ENCODE peak calls at places on chromosomes 7 and 10, in six cellular contexts. W is AG09309, D is hepatocyte, T is sigmoid colon, E is cardiac fibroblast, O is IMR-90. Y is an unnamed sample.

GRCh38 chr7:64294701-64295420 is 18.9 kb upstream of the ZNF736 start:
- DNase-seq in W (no peak), D (no peak), T (no peak), E (no peak), O (no peak), Y (no peak)

GRCh38 chr10:20970708-20971107 is 73.6 kb upstream of the NEBL start:
- DNase-seq in W (no peak), D (no peak), T (no peak), E (no peak), O (no peak), Y (no peak)

GRCh38 chr10:45470098-45471012 is 96.3 kb downstream of the ALOX5 start:
- DNase-seq in W (no peak), D (peak), T (no peak), E (peak), O (peak), Y (no peak)

GRCh38 chr7:14754631-14755030 is 147.9 kb downstream of the DGKB start:
- DNase-seq in W (no peak), D (peak), T (no peak), E (peak), O (peak), Y (no peak)

GRCh38 chr10:31700222-31700621 is 228.4 kb downstream of the ARHGAP12 start:
- DNase-seq in W (no peak), D (no peak), T (no peak), E (peak), O (peak), Y (no peak)

GRCh38 chr7:158881731-158882130 is 25.4 kb downstream of the DYNC2I1 start:
- DNase-seq in W (no peak), D (no peak), T (no peak), E (no peak), O (no peak), Y (no peak)

GRCh38 chr10:118564652-118565051 is 30.8 kb downstream of the PRLHR start:
- DNase-seq in W (no peak), D (no peak), T (no peak), E (no peak), O (no peak), Y (no peak)

GRCh38 chr10:117666965-117667364 is 124.4 kb downstream of the EMX2 start:
- DNase-seq in W (no peak), D (no peak), T (no peak), E (no peak), O (no peak), Y (no peak)

GRCh38 chr7:106083717-106084116 is 28.4 kb downstream of the SYPL1 start:
- DNase-seq in W (no peak), D (no peak), T (no peak), E (no peak), O (no peak), Y (no peak)

GRCh38 chr10:23080211-23080724 is 15.1 kb upstream of the MSRB2 start:
- DNase-seq in W (no peak), D (no peak), T (no peak), E (no peak), O (no peak), Y (no peak)

GRCh38 chr10:123808286-123808685 is 83.3 kb downstream of the CPXM2 start:
- DNase-seq in W (no peak), D (no peak), T (no peak), E (no peak), O (no peak), Y (no peak)

GRCh38 chr7:80918406-80918805 is 445 bp downstream of the SEMA3C start:
- DNase-seq in W (no peak), D (peak), T (no peak), E (peak), O (no peak), Y (no peak)

GRCh38 chr7:142855756-142856564 is 1.1 kb downstream of the EPHB6 start:
- DNase-seq in W (no peak), D (no peak), T (peak), E (peak), O (no peak), Y (no peak)

GRCh38 chr7:30926323-30926722 is 14.7 kb downstream of the AQP1 start:
- DNase-seq in W (no peak), D (no peak), T (peak), E (no peak), O (no peak), Y (no peak)

GRCh38 chr7:40412323-40412722 is 277.5 kb downstream of the SUGCT start:
- DNase-seq in W (no peak), D (no peak), T (no peak), E (no peak), O (no peak), Y (no peak)

GRCh38 chr10:62327897-62328296 is 46.3 kb upstream of the ZNF365 start:
- DNase-seq in W (no peak), D (no peak), T (no peak), E (no peak), O (no peak), Y (no peak)

GRCh38 chr10:97017474-97017903 is 168.3 kb downstream of the SLIT1 start:
- DNase-seq in W (no peak), D (no peak), T (no peak), E (no peak), O (no peak), Y (no peak)

GRCh38 chr10:4567637-4568036 is 258.4 kb upstream of the AKR1E2 start:
- DNase-seq in W (no peak), D (no peak), T (no peak), E (no peak), O (no peak), Y (no peak)

GRCh38 chr7:124033093-124033806 is 383 bp upstream of the TMEM229A start:
- DNase-seq in W (no peak), D (peak), T (peak), E (peak), O (no peak), Y (no peak)

GRCh38 chr7:129779602-129780256 is 168.2 kb downstream of the NRF1 start:
- DNase-seq in W (no peak), D (peak), T (no peak), E (no peak), O (no peak), Y (no peak)
- TF ChIP-seq CTCF in W (no peak), D (no peak), T (no peak), E (no peak), O (no peak), Y (no peak)

DNA sequence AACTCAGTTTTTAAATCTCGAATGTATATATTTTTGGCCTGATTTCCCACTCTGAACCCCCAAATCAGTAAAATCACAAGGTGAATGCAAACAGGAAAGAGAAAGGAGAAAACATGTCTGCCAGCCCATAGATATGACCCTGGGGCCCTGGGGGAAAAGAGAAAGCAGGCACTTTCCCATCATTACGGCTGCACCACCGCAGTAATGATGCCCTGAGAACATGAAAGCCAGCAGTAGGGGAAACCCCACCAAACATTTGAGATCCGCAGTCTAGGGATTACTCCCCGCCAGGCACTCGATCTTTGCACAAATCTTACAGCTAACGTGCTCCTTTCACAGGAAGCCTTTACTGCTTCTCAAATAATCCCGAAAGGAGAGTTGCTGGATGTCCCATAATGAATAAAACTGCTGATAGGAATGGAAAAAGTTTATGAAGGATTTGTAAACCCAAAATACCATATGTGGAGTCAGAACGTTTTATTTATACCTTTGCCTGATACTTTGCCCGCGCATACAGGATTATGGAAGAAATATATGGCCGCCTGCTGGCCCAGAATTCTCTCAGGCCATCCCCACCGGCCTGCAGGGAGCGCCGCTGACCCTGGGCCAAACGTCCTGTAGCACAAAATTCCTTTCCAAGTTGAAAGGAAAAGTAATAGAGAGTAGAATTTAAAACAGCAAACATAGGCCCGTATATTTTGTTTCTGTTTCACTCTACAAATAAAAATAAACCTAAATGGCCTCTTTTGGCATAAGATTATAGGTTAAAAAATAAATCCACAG is 180.0 kb upstream of the INHBA start:
- DNase-seq in W (no peak), D (no peak), T (no peak), E (no peak), O (no peak), Y (no peak)
- TF ChIP-seq CTCF in W (no peak), D (no peak), T (no peak), E (no peak), O (no peak), Y (no peak)

GRCh38 chr7:47559306-47560220 is 22.3 kb downstream of the TNS3 start:
- DNase-seq in W (no peak), D (no peak), T (no peak), E (no peak), O (no peak), Y (no peak)

GRCh38 chr7:47561715-47562446 is 20.0 kb downstream of the TNS3 start:
- DNase-seq in W (no peak), D (no peak), T (no peak), E (no peak), O (no peak), Y (no peak)

GRCh38 chr7:47557317-47557985 is 24.5 kb downstream of the TNS3 start:
- DNase-seq in W (no peak), D (no peak), T (no peak), E (peak), O (peak), Y (no peak)

GRCh38 chr7:47556511-47557180 is 25.3 kb downstream of the TNS3 start:
- DNase-seq in W (no peak), D (no peak), T (no peak), E (no peak), O (no peak), Y (no peak)

DNA sequence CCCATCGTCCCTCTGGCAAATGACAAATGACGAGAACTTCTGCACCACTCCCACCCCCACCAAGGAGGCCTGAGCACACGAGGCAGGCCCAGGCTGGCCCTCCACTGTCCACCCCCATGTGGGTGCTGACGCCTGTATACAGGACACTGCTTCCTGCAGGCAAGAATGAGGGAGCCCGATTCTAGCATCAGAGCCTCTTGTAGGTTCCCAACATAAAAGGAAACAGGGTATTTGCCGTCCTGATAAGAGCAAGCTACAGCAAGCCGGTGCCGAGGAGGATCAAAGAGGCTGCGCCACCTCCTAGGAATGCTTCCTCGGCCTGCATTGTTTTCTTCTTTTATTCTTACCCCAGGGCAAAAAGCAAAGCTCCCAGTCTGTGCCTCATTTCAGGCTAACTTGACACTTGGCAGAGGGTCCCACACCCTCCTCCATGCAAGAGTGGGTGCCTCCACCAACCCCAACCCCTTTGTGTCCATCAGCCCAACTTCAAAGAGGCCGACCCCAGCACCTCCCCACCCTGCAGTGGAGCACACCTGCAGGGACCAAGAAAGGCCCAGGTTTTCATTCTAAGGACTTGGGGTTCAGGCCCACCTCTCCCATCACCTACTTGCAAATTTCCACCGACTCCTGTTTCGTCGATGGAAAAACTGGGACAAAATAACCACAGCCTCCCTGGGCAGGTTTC is 23.8 kb downstream of the TNS3 start:
- DNase-seq in W (no peak), D (peak), T (no peak), E (no peak), O (no peak), Y (no peak)
- TF ChIP-seq CTCF in W (no peak), D (no peak), T (no peak), E (no peak), O (no peak), Y (no peak)

GRCh38 chr10:14185501-14186045 is 145.2 kb downstream of the FRMD4A start:
- DNase-seq in W (no peak), D (no peak), T (no peak), E (peak), O (peak), Y (peak)
- TF ChIP-seq CTCF in W (no peak), D (no peak), T (no peak), E (peak), O (no peak), Y (no peak)

GRCh38 chr10:71782221-71782916 is 9.0 kb upstream of the VSIR start:
- DNase-seq in W (no peak), D (no peak), T (no peak), E (no peak), O (no peak), Y (no peak)

GRCh38 chr10:71780161-71780560 is 6.8 kb upstream of the VSIR start:
- DNase-seq in W (no peak), D (no peak), T (no peak), E (no peak), O (no peak), Y (peak)

GRCh38 chr10:71779641-71780040 is 6.3 kb upstream of the VSIR start:
- DNase-seq in W (no peak), D (no peak), T (no peak), E (no peak), O (no peak), Y (no peak)

GRCh38 chr10:71782917-71783490 is 9.7 kb upstream of the VSIR start:
- DNase-seq in W (no peak), D (no peak), T (no peak), E (no peak), O (no peak), Y (no peak)

GRCh38 chr10:71780722-71781121 is 7.4 kb upstream of the VSIR start:
- DNase-seq in W (no peak), D (no peak), T (no peak), E (no peak), O (no peak), Y (no peak)
- TF ChIP-seq CTCF in W (no peak), D (no peak), T (no peak), E (no peak), O (no peak), Y (peak)

Y was measured in epithelial cell of proximal tubule.